ENCODE peak calls at places on chromosomes 5 and 9, in ten cellular contexts. I is breast epithelium, E is neural crest cell, D is heart left ventricle, M is progenitor cell of endocrine pancreas, G is fibroblast of pulmonary artery, T is endothelial cell of umbilical vein, Y is A673, U is suprapubic skin, C is tibial artery. B is an unnamed sample.

GRCh38 chr5:76372320-76373054 is 30.6 kb upstream of the IQGAP2 start:
- DNase-seq in U (no peak), C (no peak), T (no peak), G (peak; percentile 78), M (no peak), I (peak; percentile 56), D (no peak), E (no peak), Y (peak; percentile 78), B (no peak)

GRCh38 chr5:81349161-81349560 is 44.8 kb downstream of the ACOT12 start:
- DNase-seq in C (no peak), D (no peak), E (no peak), I (no peak), T (no peak), Y (no peak), G (no peak), M (no peak), U (no peak), B (no peak)

GRCh38 chr5:21831145-21831787 is 1021.9 kb downstream of the CDH12 start:
- DNase-seq in D (no peak), Y (no peak), I (no peak), C (no peak), G (no peak), M (no peak), E (no peak), U (no peak), T (no peak), B (no peak)

GRCh38 chr5:142601432-142601831 is 84.5 kb downstream of the FGF1 start:
- DNase-seq in G (no peak), I (no peak), T (no peak), C (no peak), M (no peak), Y (peak; percentile 33), E (no peak), D (no peak), U (no peak), B (no peak)

GRCh38 chr9:13268469-13268868 is 11.0 kb downstream of the MPDZ start:
- DNase-seq in I (no peak), T (peak; percentile 71), Y (peak; percentile 18), U (no peak), M (no peak), C (no peak), E (no peak), G (peak; percentile 75), D (no peak), B (no peak)

GRCh38 chr5:38008198-38008597 is 168.4 kb upstream of the GDNF start:
- DNase-seq in I (no peak), M (no peak), Y (peak; percentile 6), E (no peak), U (no peak), C (no peak), D (no peak), T (no peak), G (no peak), B (no peak)

GRCh38 chr5:132489871-132490483 is 596 bp downstream of the IRF1 start:
- DNase-seq in D (peak; percentile 79), C (peak; percentile 83), G (peak; percentile 52), Y (peak; percentile 54), I (no peak), T (peak; percentile 46), M (no peak), U (peak; percentile 84), E (no peak), B (no peak)

GRCh38 chr5:24535646-24536045 is 109.1 kb downstream of the CDH10 start:
- DNase-seq in G (no peak), C (no peak), T (no peak), I (no peak), Y (peak; percentile 48), D (no peak), U (no peak), E (no peak), M (no peak), B (no peak)

DNA sequence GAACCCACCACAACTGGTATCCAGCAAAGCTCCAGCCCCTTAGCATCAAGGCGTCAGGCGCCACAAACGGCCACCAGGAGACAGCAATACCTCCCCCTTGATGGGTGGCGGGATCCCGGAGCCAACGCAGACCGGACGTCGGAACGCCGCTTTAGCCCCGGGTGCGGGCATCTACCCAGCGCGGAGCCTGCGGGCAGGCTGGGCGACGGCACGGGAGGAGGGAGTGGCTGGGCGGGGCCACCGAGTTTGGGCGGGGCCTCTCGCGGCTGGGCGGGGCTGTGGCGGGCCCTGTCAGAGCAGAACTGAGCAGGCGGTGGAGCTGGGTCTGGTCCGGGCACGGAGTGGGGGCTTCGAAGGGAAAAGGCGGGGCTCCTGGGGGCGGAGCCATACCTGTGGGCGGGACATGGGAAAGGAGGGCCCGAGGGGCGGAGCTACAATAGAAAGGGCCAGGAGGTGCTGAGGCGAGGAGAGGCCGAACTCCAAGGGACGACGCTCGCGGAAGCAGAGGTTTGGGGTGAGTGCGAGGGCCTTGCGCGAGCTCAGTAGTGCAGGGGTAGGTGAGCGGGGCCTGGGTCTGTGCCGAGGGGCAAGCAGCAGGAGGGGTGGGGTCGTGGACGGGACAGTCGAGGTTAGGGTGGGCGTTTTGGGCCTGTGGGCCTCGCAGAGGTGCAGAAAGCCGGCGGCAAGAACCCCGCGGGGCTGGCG is 40.2 kb upstream of the GARNL3 start:
- DNase-seq in T (peak; percentile 86), E (peak; percentile 86), G (peak; percentile 80), D (peak; percentile 95), M (peak; percentile 85), Y (peak; percentile 96), U (peak; percentile 96), I (peak; percentile 90), C (peak; percentile 97), B (no peak)
- TF ChIP-seq CTCF in T (no peak), E (peak; percentile 44), G (peak; percentile 17), D (no peak), M (peak; percentile 37), Y (no peak), U (peak; percentile 17), I (peak; percentile 28), C (peak; percentile 42), B (peak; percentile 73)

DNA sequence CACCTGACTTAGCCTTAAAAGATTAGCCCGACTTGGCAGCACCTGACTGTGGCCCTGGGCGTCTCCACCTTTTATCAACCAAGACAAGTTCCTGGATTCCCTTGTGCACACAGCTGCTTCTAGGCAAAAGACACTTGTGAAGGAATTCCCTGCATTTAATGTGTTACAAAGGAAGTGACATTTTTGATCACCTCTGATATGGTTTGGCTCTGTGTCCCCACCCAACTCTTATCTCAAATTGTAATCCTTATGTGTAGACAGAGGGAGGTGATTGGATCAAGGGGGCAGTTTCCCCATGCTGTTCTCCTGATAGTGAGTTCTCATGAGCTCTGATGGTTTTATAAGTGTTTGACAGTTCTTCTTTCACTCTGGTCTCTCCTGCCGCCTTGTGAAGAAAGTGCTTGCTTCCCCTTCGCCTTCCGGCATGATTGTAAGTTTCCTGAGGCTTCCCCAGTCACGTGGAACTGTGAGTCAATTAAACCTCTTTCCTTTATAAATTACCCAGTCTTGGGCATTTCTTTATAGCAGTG is 2.6 kb upstream of the CPEB4 start:
- DNase-seq in E (no peak), T (peak; percentile 71), I (no peak), D (no peak), M (no peak), U (no peak), G (peak; percentile 38), Y (no peak), C (no peak), B (no peak)
- TF ChIP-seq CTCF in E (no peak), T (no peak), I (no peak), D (no peak), M (no peak), U (no peak), G (no peak), Y (no peak), C (no peak), B (no peak)

GRCh38 chr5:115170924-115171510 is 1.3 kb upstream of the TRIM36 start:
- DNase-seq in D (no peak), E (no peak), M (no peak), U (no peak), Y (peak; percentile 42), G (no peak), C (no peak), T (no peak), I (no peak), B (no peak)

GRCh38 chr5:115168829-115169391 is 798 bp downstream of the TRIM36 start:
- DNase-seq in T (peak; percentile 7), Y (peak; percentile 19), E (no peak), U (no peak), D (no peak), C (no peak), M (no peak), I (no peak), G (no peak), B (no peak)

GRCh38 chr5:115170128-115170923 is 618 bp upstream of the TRIM36 start:
- DNase-seq in T (peak; percentile 49), M (peak; percentile 24), C (no peak), D (no peak), E (peak; percentile 35), G (peak; percentile 20), U (no peak), I (no peak), Y (no peak), B (no peak)

GRCh38 chr5:115166744-115167393 is 2.8 kb downstream of the TRIM36 start:
- DNase-seq in E (no peak), D (no peak), G (no peak), U (no peak), I (no peak), M (no peak), Y (no peak), C (no peak), T (no peak), B (no peak)

DNA sequence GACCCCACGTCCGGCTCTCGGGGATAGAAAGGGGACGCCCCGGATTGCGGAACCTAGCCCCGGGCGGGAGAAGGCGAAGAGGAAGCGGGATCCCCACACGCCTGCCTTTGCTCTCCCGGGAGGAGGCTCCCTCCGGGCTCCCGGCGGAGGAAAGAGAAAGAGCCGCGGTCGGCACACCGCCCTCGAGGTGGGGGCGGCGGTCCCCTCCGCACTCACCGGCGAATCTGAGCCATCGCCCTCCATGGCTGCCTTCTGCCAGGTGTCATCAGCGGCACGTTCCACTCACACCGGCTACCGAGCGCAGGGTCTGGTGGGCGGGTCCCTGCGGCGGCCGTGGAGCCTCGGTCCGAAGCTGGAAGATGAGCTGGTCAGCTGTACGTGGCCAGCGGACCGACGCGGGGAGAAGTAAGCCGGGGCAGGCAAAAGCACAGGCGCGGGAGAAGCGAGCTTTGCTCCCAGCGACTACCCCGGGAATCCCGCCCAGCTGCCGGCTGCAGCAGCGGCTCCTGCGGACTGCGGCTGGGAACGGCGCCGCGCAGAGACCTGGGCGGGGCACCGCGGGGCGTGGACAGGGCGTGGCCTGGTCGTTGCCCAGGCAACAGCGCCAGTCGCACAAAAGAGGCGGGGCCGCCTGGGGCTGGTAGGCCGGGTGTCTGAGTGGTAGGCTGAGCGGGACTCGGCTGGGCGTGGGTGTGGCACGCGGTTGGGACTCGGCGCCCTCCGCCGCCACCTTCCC is at the start of gene TRIM36:
- DNase-seq in U (peak; percentile 93), G (peak; percentile 89), T (peak; percentile 90), E (peak; percentile 97), M (peak; percentile 92), D (peak; percentile 93), I (peak; percentile 97), C (peak; percentile 95), Y (peak; percentile 97), B (peak; percentile 97)
- TF ChIP-seq CTCF in U (no peak), G (no peak), T (peak; percentile 24), E (no peak), M (peak; percentile 18), D (peak; percentile 7), I (no peak), C (no peak), Y (peak; percentile 44), B (peak; percentile 64)

GRCh38 chr9:87093777-87094176 is 146.5 kb upstream of the GAS1 start:
- DNase-seq in E (no peak), G (no peak), Y (no peak), U (no peak), T (no peak), D (no peak), M (no peak), C (no peak), I (no peak), B (no peak)

GRCh38 chr9:87095961-87096360 is 148.7 kb upstream of the GAS1 start:
- DNase-seq in D (no peak), I (no peak), G (no peak), Y (no peak), E (no peak), C (no peak), U (no peak), T (no peak), M (no peak), B (no peak)

GRCh38 chr9:87100001-87100400 is 152.7 kb upstream of the GAS1 start:
- DNase-seq in Y (no peak), C (no peak), T (no peak), U (no peak), I (no peak), D (no peak), G (no peak), E (no peak), M (no peak), B (no peak)

GRCh38 chr9:87099383-87099782 is 152.1 kb upstream of the GAS1 start:
- DNase-seq in D (no peak), Y (no peak), T (no peak), I (no peak), M (no peak), E (no peak), C (no peak), U (no peak), G (no peak), B (no peak)

GRCh38 chr9:87097238-87097637 is 149.9 kb upstream of the GAS1 start:
- DNase-seq in I (no peak), Y (no peak), T (no peak), E (no peak), U (no peak), G (no peak), D (no peak), C (no peak), M (no peak), B (no peak)
- TF ChIP-seq CTCF in I (no peak), Y (no peak), T (no peak), E (no peak), U (no peak), G (no peak), D (no peak), C (no peak), M (no peak), B (no peak)